ENCODE peak calls at places on chromosomes 7 and 10, in five cellular contexts. Q, A, T, X and W are unnamed samples.

GRCh38 chr7:74479961-74480829 is 26.5 kb downstream of the GTF2IRD1 start:
- DNase-seq in Q (peak), A (no peak), T (peak), X (peak), W (peak)

GRCh38 chr7:17682586-17682985 is 257.7 kb downstream of the SNX13 start:
- DNase-seq in Q (no peak), A (no peak), T (peak), X (peak), W (no peak)

GRCh38 chr7:155590215-155591023 is 44.1 kb upstream of the CNPY1 start:
- DNase-seq in Q (peak), A (no peak), T (no peak), X (peak), W (no peak)

GRCh38 chr10:105148921-105149320 is 507.8 kb downstream of the SORCS3 start:
- DNase-seq in Q (no peak), A (no peak), T (no peak), X (no peak), W (no peak)

GRCh38 chr10:71309919-71310318 is 9.1 kb upstream of the SLC29A3 start:
- DNase-seq in Q (no peak), A (no peak), T (no peak), X (no peak), W (no peak)

GRCh38 chr7:94183289-94183749 is 179.2 kb upstream of the BET1 start:
- DNase-seq in Q (peak), A (no peak), T (peak), X (peak), W (peak)

GRCh38 chr10:88028072-88028471 is 164.6 kb downstream of the PTEN start:
- DNase-seq in Q (no peak), A (no peak), T (no peak), X (no peak), W (no peak)

GRCh38 chr7:139242741-139243281 is 11.8 kb downstream of the UBN2 start:
- DNase-seq in Q (peak), A (no peak), T (peak), X (peak), W (no peak)

GRCh38 chr7:90312745-90313144 is 8.4 kb downstream of the FAM237B start:
- DNase-seq in Q (peak), A (no peak), T (peak), X (peak), W (no peak)

GRCh38 chr7:44608916-44609648 is 2.7 kb downstream of the OGDH start:
- DNase-seq in Q (peak), A (no peak), T (no peak), X (peak), W (no peak)

GRCh38 chr10:78346721-78347120 is 313.1 kb downstream of the RPS24 start:
- DNase-seq in Q (no peak), A (no peak), T (no peak), X (no peak), W (no peak)

GRCh38 chr10:33706191-33706590 is 371.7 kb upstream of the NRP1 start:
- DNase-seq in Q (peak), A (no peak), T (peak), X (peak), W (peak)

GRCh38 chr10:122665946-122666345 is 33.7 kb downstream of the C10orf120 start:
- DNase-seq in Q (no peak), A (no peak), T (no peak), X (no peak), W (no peak)

GRCh38 chr7:157271991-157272324 is 64.8 kb upstream of the DNAJB6 start:
- DNase-seq in Q (peak), A (no peak), T (peak), X (peak), W (peak)

GRCh38 chr7:102283477-102284189 is 3.0 kb upstream of the SH2B2 start:
- DNase-seq in Q (no peak), A (no peak), T (no peak), X (no peak), W (no peak)

GRCh38 chr7:102284399-102284798 is 2.3 kb upstream of the SH2B2 start:
- DNase-seq in Q (no peak), A (no peak), T (no peak), X (no peak), W (no peak)

GRCh38 chr7:102285541-102286236 is 979 bp upstream of the SH2B2 start:
- DNase-seq in Q (no peak), A (no peak), T (no peak), X (no peak), W (no peak)

GRCh38 chr7:102286237-102287081 is at the start of gene SH2B2:
- DNase-seq in Q (peak), A (no peak), T (peak), X (peak), W (no peak)

DNA sequence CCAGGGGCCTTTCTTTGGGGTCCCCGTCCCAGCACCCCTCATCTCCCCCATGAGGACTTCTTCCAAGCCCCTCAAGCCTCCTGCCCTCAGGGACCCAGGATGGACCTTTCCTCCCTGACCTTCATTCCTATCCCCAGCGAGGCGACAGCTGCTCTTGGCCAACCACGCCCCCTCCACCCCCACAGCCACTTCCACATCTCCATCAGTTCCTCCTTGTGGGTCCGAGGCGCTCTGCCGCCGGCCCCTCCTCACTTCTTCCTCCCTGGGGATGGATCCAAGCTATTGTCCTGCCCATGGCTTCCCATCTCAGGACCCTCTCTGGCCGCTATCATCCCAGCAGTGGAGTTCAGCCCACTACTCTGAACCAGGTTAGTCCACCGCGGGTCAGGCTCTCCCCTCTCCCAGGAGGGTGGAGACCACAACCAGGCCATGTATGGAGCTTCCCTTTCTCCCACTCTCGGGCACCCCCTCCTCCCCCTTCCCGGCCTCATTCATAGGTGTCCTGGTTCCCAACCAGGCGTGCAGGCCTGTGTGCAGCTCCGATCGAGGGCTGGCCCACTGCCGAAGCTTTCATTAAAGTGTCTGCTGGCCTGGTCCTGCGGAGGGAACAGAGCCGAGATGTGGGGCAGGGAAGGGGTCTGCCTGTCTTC is 1.7 kb upstream of the SH2B2 start:
- DNase-seq in Q (no peak), A (no peak), T (no peak), X (no peak), W (no peak)
- H3K4me3 ChIP-seq in Q (no peak), A (peak), T (no peak), X (no peak), W (no peak)

DNA sequence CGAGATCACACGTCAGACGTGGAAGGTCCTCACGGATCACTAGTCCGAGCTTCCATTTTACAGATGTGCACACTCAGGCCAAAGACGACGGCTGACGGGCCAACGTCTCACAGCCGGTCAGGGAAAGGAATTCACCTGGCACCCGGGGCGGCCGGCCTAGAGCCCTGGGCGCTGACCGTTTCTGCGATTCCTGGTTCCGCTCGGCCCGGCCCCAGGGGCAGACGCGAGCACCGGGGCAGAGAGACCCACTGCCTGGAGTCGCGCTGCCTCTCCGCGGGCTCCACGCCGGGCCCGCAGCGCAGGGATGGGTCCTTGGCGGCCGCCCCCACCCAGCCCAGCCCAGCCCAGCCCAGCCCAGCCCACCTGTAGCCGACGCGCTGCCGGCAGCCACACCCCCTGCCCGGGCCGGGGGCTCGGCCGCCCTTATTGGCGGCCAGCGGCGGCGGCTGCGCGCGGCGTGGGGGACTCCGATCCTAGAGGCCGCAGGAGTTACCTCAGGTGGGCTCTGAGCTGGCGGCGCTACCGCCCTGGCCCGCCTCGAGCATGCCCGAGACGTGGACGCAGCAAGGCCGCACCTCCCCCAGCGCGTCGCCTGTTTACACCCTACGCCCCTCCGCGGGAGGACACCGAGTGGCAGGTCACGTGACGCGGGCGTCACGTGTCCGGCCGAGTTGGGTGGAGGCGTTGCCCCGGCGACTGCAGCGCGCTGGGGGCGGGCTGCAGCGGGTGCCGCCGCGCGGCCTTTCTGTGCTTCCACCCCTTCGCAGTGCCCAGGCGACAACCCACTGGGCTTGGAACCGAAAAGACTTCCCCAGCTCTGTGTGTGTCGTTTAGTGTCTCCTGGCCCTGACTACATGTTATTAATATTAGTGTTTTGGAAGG is 78.1 kb downstream of the ZFAND4 start:
- DNase-seq in Q (peak), A (peak), T (peak), X (peak), W (peak)
- TF ChIP-seq CTCF in Q (no peak), A (peak), T (no peak), X (no peak), W (peak)

GRCh38 chr7:47540053-47540386 is 41.9 kb downstream of the TNS3 start:
- DNase-seq in Q (no peak), A (no peak), T (no peak), X (no peak), W (no peak)
- H3K4me3 ChIP-seq in Q (no peak), A (no peak), T (no peak), X (no peak), W (no peak)

DNA sequence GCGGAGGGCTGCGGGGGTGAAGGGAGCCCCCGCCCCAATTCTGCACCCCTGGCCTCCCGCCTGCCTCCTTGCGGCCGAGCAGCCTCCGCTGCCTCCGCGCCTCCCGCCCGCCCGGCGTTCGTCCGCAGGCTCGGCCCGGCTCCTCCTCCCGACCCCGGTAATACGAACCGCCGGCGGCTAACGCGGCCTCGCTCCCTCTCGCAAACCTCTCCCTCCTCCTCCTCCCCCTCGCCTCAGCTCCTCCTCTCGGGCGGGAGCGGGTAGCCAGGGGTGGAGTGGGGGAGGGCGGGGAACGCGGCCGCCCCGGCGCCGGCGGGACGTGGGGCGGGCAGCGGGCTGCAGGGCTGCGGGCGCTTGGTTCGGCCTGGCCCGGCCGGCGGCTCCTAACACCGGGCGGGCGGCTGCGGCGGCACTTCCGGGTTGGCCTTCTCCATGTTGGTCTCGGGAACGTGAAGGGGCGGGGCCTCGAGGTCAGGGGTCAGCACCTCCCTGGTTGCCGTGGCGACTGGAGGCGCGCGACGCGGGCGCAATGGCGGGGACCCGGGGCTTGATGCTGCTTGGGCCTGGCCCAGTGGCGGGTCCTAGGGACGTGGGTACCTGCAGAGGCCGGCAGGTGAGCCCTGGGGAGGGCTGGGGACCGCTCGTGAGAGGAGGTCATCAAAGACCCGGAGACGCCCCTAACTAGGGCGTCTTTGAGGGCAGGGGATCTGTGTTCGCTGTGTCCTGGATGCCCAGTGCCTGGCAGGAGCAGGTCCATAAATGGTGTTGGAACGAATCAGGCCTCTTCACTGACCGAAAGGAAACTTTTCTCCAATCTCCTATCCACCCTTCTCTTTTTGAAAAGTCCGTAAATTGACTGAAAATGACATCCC is at the start of gene RAB11FIP2:
- DNase-seq in Q (peak), A (peak), T (peak), X (peak), W (peak)
- TF ChIP-seq CTCF in Q (no peak), A (no peak), T (peak), X (peak), W (peak)

GRCh38 chr10:29481906-29482440 is 152.8 kb downstream of the SVIL start:
- DNase-seq in Q (peak), A (no peak), T (no peak), X (peak), W (no peak)
- H3K4me3 ChIP-seq in Q (no peak), A (no peak), T (no peak), X (no peak), W (no peak)

DNA sequence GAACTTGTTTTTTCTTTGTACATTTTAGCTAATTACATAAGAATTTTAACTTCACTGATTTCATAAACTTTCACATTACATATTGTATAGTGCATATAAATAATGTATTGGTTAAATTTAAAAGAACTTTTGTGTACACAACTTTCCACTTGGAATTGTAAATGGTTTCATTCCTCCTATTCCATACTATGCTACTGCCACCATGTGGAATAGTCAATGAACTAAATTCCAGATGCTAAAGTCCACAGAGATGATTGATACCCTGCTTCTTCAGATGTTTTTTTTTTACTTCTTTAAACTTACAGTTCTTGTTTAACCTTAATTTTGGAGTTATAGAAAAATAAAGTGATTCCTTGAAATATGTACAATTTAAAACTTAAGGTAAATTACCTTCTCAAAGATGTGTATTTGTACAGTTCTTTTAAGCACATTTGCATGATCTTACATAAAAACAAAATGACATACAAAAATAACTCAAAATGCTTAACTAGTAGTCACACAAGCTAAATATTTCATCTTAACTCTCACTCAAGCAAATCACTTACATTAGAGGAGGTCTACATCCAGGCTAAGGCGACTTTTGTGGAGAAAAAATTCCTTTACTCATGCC is 247.6 kb upstream of the HGF start:
- DNase-seq in Q (peak), A (no peak), T (peak), X (peak), W (no peak)
- TF ChIP-seq CTCF in Q (peak), A (peak), T (peak), X (peak), W (peak)

DNA sequence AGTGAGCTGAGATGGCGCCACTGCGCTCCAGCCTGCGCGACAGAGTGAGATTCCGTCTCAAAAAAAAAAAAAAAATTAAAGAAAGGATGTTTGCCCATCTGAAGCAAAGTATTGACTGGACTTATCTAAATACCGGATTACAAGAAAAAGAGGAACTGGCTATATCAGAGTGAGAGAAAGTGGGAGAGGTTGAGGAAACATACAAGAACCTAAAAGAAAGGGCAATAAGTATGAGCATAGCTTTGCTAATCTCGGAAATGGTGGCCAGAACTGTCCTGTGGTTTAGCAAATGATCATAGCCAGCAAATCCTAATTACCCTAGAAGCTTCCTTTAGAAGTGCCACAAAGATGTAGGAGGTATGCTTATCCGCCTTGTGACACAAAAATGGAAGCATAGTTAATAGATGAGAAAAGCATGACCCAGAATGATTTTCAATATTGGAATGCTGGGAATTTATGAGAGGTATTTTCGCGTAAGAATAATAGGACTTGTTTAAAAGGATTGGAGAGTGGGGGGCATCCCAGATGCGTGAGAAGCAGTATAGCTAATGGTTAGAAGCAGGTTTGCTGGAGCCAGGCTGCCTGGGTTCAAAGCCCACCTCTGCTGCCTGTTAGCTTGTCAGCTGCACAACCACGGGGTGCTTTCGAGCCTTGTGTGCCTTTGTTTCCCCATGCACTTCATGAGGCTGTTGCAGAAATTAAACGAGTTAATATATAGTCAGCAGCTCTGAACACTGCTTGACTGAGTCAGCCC is 1.2 kb upstream of the GTPBP4 start:
- DNase-seq in Q (peak), A (no peak), T (peak), X (peak), W (peak)
- H3K4me3 ChIP-seq in Q (peak), A (peak), T (peak), X (peak), W (peak)

GRCh38 chr10:48469516-48470020 is 135.3 kb downstream of the ARHGAP22 start:
- DNase-seq in Q (no peak), A (no peak), T (no peak), X (no peak), W (no peak)
- TF ChIP-seq CTCF in Q (no peak), A (no peak), T (no peak), X (no peak), W (no peak)

GRCh38 chr10:89279449-89279869 is 22.4 kb upstream of the IFIT2 start:
- DNase-seq in Q (peak), A (no peak), T (peak), X (peak), W (no peak)

GRCh38 chr10:89281606-89282395 is 20.0 kb upstream of the IFIT2 start:
- DNase-seq in Q (no peak), A (no peak), T (peak), X (no peak), W (no peak)

GRCh38 chr10:89280501-89280900 is 21.3 kb upstream of the IFIT2 start:
- DNase-seq in Q (no peak), A (no peak), T (no peak), X (peak), W (no peak)

GRCh38 chr10:89283988-89284475 is 17.8 kb upstream of the IFIT2 start:
- DNase-seq in Q (peak), A (no peak), T (peak), X (peak), W (no peak)

DNA sequence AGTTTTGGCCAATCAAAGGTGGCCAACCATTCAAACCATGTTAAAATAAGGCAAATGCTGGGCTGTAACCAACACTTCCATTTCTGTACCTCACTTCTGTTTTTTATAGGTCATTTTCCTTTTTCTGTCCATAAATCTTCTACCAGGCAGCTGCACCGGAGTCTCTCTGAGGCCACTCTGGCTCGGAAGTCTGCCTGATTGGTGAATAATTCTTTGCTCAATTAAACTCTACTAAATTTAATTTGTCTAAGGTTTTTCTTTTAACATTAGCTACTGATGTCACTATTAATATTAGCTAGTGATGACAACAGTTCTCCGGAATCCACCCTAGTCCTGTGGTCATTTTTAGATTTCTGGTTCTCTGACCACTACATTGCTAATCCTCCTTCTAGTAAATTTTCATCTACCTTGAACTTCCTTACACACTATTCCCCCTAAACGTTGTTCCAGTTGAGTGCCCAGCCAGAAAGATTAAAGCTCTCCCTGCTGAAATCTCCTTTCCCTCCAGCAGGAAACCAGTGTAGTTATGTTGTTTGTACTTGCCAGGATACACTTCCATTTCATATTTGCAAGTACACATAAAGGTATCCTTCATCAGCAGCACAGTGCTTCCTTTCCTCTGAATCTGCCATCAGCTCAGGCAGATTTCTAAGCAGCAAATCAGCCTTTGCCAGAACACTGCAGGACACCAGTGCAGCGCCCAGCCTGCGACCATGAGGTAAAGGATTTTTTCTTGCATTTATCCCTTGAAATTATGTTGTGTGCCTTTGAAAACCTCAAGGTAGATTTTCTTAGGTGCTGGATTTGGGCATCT is 18.5 kb upstream of the IFIT2 start:
- DNase-seq in Q (no peak), A (no peak), T (peak), X (peak), W (no peak)
- H3K4me3 ChIP-seq in Q (no peak), A (peak), T (no peak), X (no peak), W (no peak)